ENCODE peak calls at places on chromosomes 5 and 9, in four cellular contexts. P is ovary, S is body of pancreas, C is IMR-90. K is an unnamed sample.

GRCh38 chr5:132183723-132184122 is 43.9 kb downstream of the P4HA2 start:
- DNase-seq in C (peak), P (no peak), S (no peak), K (no peak)

GRCh38 chr9:35669331-35670145 is 4.2 kb upstream of the CA9 start:
- DNase-seq in S (peak), P (no peak), C (peak), K (no peak)

GRCh38 chr9:33161011-33161588 is 6.0 kb downstream of the B4GALT1 start:
- DNase-seq in S (peak), C (peak), P (peak), K (peak)

GRCh38 chr9:90137824-90138223 is 504.8 kb downstream of the DIRAS2 start:
- DNase-seq in P (no peak), S (no peak), C (no peak), K (no peak)

GRCh38 chr5:180830253-180831138 is 27.9 kb upstream of the MGAT1 start:
- DNase-seq in S (peak), C (peak), P (peak), K (no peak)

GRCh38 chr5:36935805-36936204 is 59.2 kb downstream of the NIPBL start:
- DNase-seq in C (no peak), P (no peak), S (no peak), K (no peak)

GRCh38 chr9:108994695-108995094 is 18.6 kb downstream of the CTNNAL1 start:
- DNase-seq in P (peak), S (no peak), C (peak), K (peak)

GRCh38 chr5:133483406-133484090 is 128.8 kb downstream of the FSTL4 start:
- DNase-seq in C (no peak), P (no peak), S (peak), K (peak)

GRCh38 chr5:10352404-10353240 is 873 bp upstream of the MARCHF6 start:
- DNase-seq in S (no peak), P (no peak), C (peak), K (no peak)

GRCh38 chr5:91032125-91032524 is 351.0 kb downstream of the ARRDC3 start:
- DNase-seq in P (no peak), C (no peak), S (no peak), K (no peak)

GRCh38 chr9:34333836-34334235 is 4.5 kb downstream of the NUDT2 start:
- DNase-seq in S (no peak), C (no peak), P (no peak), K (no peak)
- H3K4me3 ChIP-seq in S (no peak), C (no peak), P (no peak), K (no peak)

GRCh38 chr5:6081727-6082210 is 296.6 kb downstream of the MED10 start:
- DNase-seq in P (no peak), S (no peak), C (no peak), K (no peak)
- TF ChIP-seq POLR2A in P (no peak), S (no peak), C (no peak), K (no peak)

GRCh38 chr9:88533951-88534455 is 975 bp upstream of the NXNL2 start:
- DNase-seq in S (no peak), C (peak), P (peak), K (peak)
- H3K27ac ChIP-seq in S (peak), C (peak), P (peak), K (no peak)

GRCh38 chr9:8855046-8855445 is 1055.5 kb upstream of the DMAC1 start:
- DNase-seq in C (no peak), S (no peak), P (no peak), K (peak)
- H3K4me3 ChIP-seq in C (no peak), S (no peak), P (no peak), K (no peak)

DNA sequence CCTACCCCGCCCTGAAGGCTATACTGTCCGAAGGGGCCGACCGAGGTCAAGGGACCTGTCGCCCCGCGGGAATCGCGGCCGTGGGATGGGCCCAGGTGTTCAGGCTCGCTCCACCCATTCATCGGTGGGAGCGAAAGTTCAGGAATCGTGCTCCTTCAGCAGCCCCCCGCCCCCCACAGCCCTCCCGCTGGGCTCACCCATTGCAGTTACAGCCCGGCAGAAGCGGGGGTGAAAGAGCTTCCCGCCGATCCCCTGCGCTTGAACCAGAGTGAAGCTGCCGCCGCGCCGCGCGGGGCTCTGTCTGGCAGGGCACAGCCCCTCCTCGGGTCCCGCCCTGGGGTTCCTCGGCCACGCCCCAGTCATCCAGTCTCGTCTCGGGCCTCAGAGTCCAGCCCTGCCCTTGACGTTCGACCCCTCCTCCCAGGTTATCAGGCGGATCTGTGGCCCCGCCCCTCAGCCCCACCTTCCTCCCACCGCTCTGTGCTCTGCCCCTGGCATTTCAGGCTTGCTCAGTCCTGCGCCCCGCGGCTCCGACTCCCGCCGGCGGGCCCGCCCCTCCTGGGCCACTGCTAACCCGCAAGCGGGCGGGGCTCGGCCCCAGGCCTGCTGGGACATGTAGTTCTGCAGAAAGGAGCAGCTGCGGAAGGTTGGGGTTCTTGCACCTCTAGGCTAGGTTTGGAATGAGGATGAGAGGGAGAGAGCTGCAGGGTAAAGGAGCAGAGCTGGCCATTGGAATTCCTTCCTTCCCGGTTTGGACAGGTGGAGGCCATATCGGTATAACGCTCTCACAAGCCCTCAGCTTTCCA is at the start of gene MYORG:
- DNase-seq in S (peak), P (peak), C (peak), K (peak)
- TF ChIP-seq POLR2A in S (peak), P (peak), C (no peak), K (no peak)

GRCh38 chr5:172933238-172933637 is 26.0 kb upstream of the RPL26L1 start:
- DNase-seq in S (no peak), C (no peak), P (no peak), K (no peak)

GRCh38 chr5:172935096-172935495 is 24.1 kb upstream of the RPL26L1 start:
- DNase-seq in C (no peak), P (no peak), S (no peak), K (no peak)

GRCh38 chr5:172929371-172929838 is 29.8 kb upstream of the RPL26L1 start:
- DNase-seq in S (no peak), C (peak), P (no peak), K (peak)

GRCh38 chr5:172931001-172931536 is 28.2 kb upstream of the RPL26L1 start:
- DNase-seq in C (peak), P (no peak), S (no peak), K (peak)

DNA sequence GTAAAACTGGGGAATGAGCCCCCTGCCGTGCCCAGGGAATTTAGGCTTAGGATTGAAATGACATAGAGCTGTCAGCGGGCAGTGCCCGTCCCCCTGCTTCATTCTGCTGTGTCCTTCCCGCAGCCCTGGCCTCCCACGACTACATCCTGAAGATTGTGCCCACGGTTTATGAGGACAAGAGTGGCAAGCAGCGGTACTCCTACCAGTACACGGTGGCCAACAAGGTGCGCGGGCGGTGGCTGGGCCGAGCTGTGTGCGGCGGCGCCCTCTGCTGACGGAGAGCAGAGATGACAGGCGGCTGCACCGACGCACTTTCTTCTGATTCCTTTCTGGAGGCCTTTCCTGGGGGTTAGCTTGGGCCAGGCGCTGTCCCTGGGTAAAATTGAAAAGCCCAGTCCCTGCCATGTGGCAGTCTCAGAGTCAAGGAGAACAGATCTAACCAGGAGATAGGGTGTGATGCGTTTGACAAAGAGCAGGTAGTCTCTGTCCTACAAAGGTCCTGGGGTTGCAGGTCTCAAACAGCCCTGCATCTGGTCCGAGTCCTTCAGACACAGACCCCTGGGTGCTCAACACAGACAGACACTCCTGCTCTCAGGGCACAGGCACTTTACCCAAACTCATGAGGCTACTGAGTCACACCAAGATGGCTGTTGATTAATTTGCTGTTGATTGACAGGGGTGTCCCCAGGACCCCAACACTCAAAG is 26.8 kb upstream of the RPL26L1 start:
- DNase-seq in S (peak), C (peak), P (peak), K (peak)
- H3K27ac ChIP-seq in S (peak), C (peak), P (no peak), K (peak)

GRCh38 chr9:131677445-131678180 is 62.3 kb downstream of the RAPGEF1 start:
- DNase-seq in C (peak), P (no peak), S (no peak), K (peak)
- H3K4me3 ChIP-seq in C (peak), P (no peak), S (no peak), K (no peak)

DNA sequence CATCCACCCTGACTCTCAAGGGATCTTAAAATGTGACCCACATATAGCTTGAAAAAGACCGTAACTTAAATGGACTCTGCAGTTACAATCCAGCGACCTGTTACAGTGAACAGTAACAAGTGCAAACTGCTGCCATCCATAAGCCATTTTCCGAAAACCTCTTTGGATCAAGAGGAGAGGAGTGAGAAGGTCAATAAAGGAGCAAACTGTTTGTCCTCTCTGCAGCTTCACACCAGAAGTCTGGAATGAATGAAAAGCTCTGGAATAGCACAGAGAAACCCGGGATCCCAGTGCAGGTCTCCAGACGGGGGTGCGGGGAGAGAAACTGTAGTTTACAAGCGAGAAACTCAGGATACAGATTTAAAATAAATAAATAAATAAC is 705 bp downstream of the ZDHHC21 start:
- DNase-seq in S (no peak), C (no peak), P (no peak), K (peak)
- TF ChIP-seq POLR2A in S (no peak), C (no peak), P (no peak), K (no peak)

DNA sequence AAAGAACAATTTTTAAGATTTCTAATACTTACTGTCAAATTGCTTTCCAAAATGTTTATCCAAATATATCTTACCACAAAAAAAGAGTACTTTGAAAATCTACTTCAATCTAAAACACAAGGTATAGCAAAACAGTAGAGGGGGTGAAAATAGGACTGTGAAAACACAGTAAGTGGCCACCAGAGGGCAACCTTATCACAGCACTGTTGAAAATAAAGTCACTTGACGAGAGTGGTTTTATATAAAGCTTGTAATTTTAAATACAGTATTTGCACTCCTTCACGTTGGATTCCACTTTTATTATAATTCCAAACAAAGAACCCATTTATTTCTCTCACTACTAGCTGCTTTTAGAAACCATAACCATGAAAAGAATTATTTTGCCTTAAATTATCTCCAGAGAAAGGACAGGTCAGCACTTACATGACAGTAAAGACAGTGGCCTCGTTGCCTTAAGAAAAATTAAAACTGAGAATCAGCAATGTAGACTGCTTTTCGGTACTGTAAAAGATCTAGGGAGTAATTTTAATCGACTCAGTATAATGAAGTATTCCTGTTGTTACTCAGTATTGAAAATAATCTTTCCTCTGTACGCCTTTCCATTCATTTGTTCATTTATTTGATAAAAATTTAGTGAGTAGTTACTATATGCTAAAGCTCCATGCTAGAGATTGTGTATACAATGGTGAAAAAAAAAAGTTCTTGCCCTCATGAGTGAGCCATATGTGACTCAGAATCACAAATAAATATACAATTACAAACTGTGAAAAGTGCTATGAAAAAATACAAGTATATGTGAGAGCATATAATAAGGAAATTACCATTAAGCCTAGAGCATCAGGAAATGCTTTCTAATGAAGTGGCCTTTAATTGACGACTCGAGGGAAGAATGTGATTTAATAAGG is 40.0 kb upstream of the CDK5RAP2 start:
- DNase-seq in S (peak), C (peak), P (peak), K (peak)
- H3K27ac ChIP-seq in S (no peak), C (no peak), P (no peak), K (no peak)

K was measured in endothelial cell of umbilical vein.